ENCODE peak calls at places on chromosomes 16 and 17, in five cellular contexts. H, P, D, I and U are unnamed samples.

GRCh38 chr16:85335584-85336492 is 223.6 kb upstream of the CIBAR2 start:
- DNase-seq in H (no peak), P (no peak), I (no peak), D (no peak), U (no peak)

GRCh38 chr16:53515259-53515658 is 12.2 kb upstream of the AKTIP start:
- DNase-seq in D (no peak), I (no peak), P (no peak), H (no peak), U (no peak)

GRCh38 chr17:74763565-74764387 is 12.4 kb downstream of the NAT9 start:
- DNase-seq in I (no peak), H (no peak), D (no peak), P (no peak), U (no peak)

GRCh38 chr17:47295037-47295873 is 28.5 kb upstream of the EFCAB13 start:
- DNase-seq in P (no peak), H (no peak), I (no peak), D (peak), U (no peak)

GRCh38 chr17:81734405-81735055 is 22.4 kb downstream of the SLC25A10 start:
- DNase-seq in I (no peak), H (no peak), D (no peak), P (no peak), U (no peak)

GRCh38 chr17:40878044-40878443 is 7.0 kb downstream of the KRT20 start:
- DNase-seq in D (no peak), I (no peak), H (no peak), P (no peak), U (no peak)

GRCh38 chr16:50251375-50252081 is 14.8 kb upstream of the ADCY7 start:
- DNase-seq in I (peak), D (no peak), P (no peak), H (no peak), U (no peak)

GRCh38 chr16:9258423-9259051 is 167.1 kb downstream of the HAPSTR1 start:
- DNase-seq in P (no peak), D (peak), I (no peak), H (no peak), U (no peak)

GRCh38 chr17:51000835-51001638 is 119.6 kb downstream of the SPAG9 start:
- DNase-seq in P (no peak), I (peak), D (peak), H (peak), U (peak)

GRCh38 chr16:53498984-53499383 is 4.0 kb downstream of the AKTIP start:
- DNase-seq in P (no peak), D (no peak), I (no peak), H (no peak), U (no peak)

GRCh38 chr16:4586297-4586696 is 28.4 kb downstream of the UBALD1 start:
- DNase-seq in D (peak), I (no peak), P (no peak), H (no peak), U (no peak)

GRCh38 chr16:3952342-3953131 is 72.0 kb upstream of the CREBBP start:
- DNase-seq in D (peak), P (no peak), I (no peak), H (no peak), U (no peak)

GRCh38 chr17:77809814-77810213 is 148.7 kb upstream of the TNRC6C start:
- DNase-seq in H (no peak), D (no peak), I (no peak), P (no peak), U (no peak)

GRCh38 chr17:76421054-76421427 is 31.9 kb downstream of the UBE2O start:
- DNase-seq in D (no peak), I (no peak), P (no peak), H (no peak), U (no peak)

GRCh38 chr17:82217530-82218204 is 5.0 kb upstream of the CCDC57 start:
- DNase-seq in I (peak), H (no peak), D (no peak), P (no peak), U (no peak)

GRCh38 chr17:31803494-31804213 is 55.4 kb downstream of the COPRS start:
- DNase-seq in D (no peak), P (no peak), H (no peak), I (no peak), U (no peak)

GRCh38 chr16:19001788-19002187 is 18.1 kb downstream of the TMC7 start:
- DNase-seq in D (no peak), I (no peak), P (no peak), H (no peak), U (no peak)

GRCh38 chr16:17159616-17160015 is 311.1 kb downstream of the XYLT1 start:
- DNase-seq in D (no peak), I (no peak), H (no peak), P (no peak), U (no peak)

GRCh38 chr17:20997711-20998570 is 44.9 kb downstream of the USP22 start:
- DNase-seq in P (no peak), I (no peak), H (no peak), D (peak), U (no peak)

GRCh38 chr16:74711938-74712337 is 11.3 kb upstream of the MLKL start:
- DNase-seq in P (no peak), I (no peak), D (no peak), H (no peak), U (no peak)

GRCh38 chr16:52191533-52192134 is 355.3 kb downstream of the TOX3 start:
- DNase-seq in D (peak), P (peak), H (peak), I (peak), U (peak)

GRCh38 chr17:17151962-17152361 is 54.2 kb downstream of the PLD6 start:
- DNase-seq in H (no peak), P (no peak), I (peak), D (no peak), U (no peak)